ENCODE peak calls at places on chromosome 5, in six cellular contexts. One of them, this sample, is unnamed.

GRCh38 chr5:67414712-67415111 is 218.1 kb upstream of the CD180 start:
- DNase-seq in HepG2: no peak
- DNase-seq in activated CD4-positive, alpha-beta T cell treated with anti-CD3 and anti-CD28 coated beads for 48 hours: no peak
- DNase-seq in NCI-H1092 treated with DMSO at 0.1 percent for 48 hours: no peak
- DNase-seq in ELR: no peak
- DNase-seq in AG10803: peak; percentile 79
- DNase-seq in this sample: no peak

GRCh38 chr5:172879434-172879828 is 45.4 kb downstream of the ERGIC1 start:
- DNase-seq in AG10803: no peak
- DNase-seq in HepG2: no peak
- DNase-seq in ELR: no peak
- DNase-seq in NCI-H1092 treated with DMSO at 0.1 percent for 48 hours: no peak
- DNase-seq in activated CD4-positive, alpha-beta T cell treated with anti-CD3 and anti-CD28 coated beads for 48 hours: no peak
- DNase-seq in this sample: no peak

GRCh38 chr5:133969654-133970324 is 1.4 kb upstream of the C5orf15 start:
- DNase-seq in activated CD4-positive, alpha-beta T cell treated with anti-CD3 and anti-CD28 coated beads for 48 hours: no peak
- DNase-seq in ELR: peak; percentile 37
- DNase-seq in NCI-H1092 treated with DMSO at 0.1 percent for 48 hours: no peak
- DNase-seq in AG10803: no peak
- DNase-seq in HepG2: peak; percentile 94
- DNase-seq in this sample: no peak

GRCh38 chr5:59180515-59180914 is 597.6 kb downstream of the RAB3C start:
- DNase-seq in ELR: no peak
- DNase-seq in HepG2: no peak
- DNase-seq in AG10803: no peak
- DNase-seq in activated CD4-positive, alpha-beta T cell treated with anti-CD3 and anti-CD28 coated beads for 48 hours: no peak
- DNase-seq in NCI-H1092 treated with DMSO at 0.1 percent for 48 hours: no peak
- DNase-seq in this sample: no peak

GRCh38 chr5:124605516-124605915 is 140.9 kb downstream of the ZNF608 start:
- DNase-seq in ELR: no peak
- DNase-seq in NCI-H1092 treated with DMSO at 0.1 percent for 48 hours: no peak
- DNase-seq in AG10803: no peak
- DNase-seq in activated CD4-positive, alpha-beta T cell treated with anti-CD3 and anti-CD28 coated beads for 48 hours: no peak
- DNase-seq in HepG2: peak; percentile 90
- DNase-seq in this sample: no peak

GRCh38 chr5:172901788-172902496 is 57.3 kb upstream of the RPL26L1 start:
- DNase-seq in activated CD4-positive, alpha-beta T cell treated with anti-CD3 and anti-CD28 coated beads for 48 hours: no peak
- DNase-seq in NCI-H1092 treated with DMSO at 0.1 percent for 48 hours: no peak
- DNase-seq in ELR: peak; percentile 92
- DNase-seq in HepG2: no peak
- DNase-seq in AG10803: peak; percentile 59
- DNase-seq in this sample: no peak

GRCh38 chr5:52830700-52831099 is 43.0 kb downstream of the ITGA1 start:
- DNase-seq in NCI-H1092 treated with DMSO at 0.1 percent for 48 hours: no peak
- DNase-seq in HepG2: no peak
- DNase-seq in activated CD4-positive, alpha-beta T cell treated with anti-CD3 and anti-CD28 coated beads for 48 hours: no peak
- DNase-seq in AG10803: no peak
- DNase-seq in ELR: no peak
- DNase-seq in this sample: no peak

GRCh38 chr5:113608113-113608551 is 94.6 kb downstream of the YTHDC2 start:
- DNase-seq in HepG2: no peak
- DNase-seq in ELR: peak; percentile 11
- DNase-seq in AG10803: peak; percentile 25
- DNase-seq in activated CD4-positive, alpha-beta T cell treated with anti-CD3 and anti-CD28 coated beads for 48 hours: no peak
- DNase-seq in NCI-H1092 treated with DMSO at 0.1 percent for 48 hours: no peak
- DNase-seq in this sample: no peak

This sample was measured in activated gamma-delta T cell treated with anti-CD3 and anti-CD28 coated beads, Interleukin-2, amount 50 U/mL, for 16 hours.